ENCODE peak calls at places on chromosomes 2 and 18, in eight cellular contexts. F, J, M, G, U, Q, E and X are unnamed samples.

GRCh38 chr2:204853905-204854304 is 308.6 kb downstream of the PARD3B start:
- DNase-seq in F (no peak), J (no peak), M (no peak), G (no peak), U (no peak), Q (no peak), E (no peak), X (no peak)

GRCh38 chr2:197538412-197538811 is 22.5 kb downstream of the MOB4 start:
- DNase-seq in F (no peak), J (peak), M (no peak), G (no peak), U (no peak), Q (no peak), E (no peak), X (no peak)

GRCh38 chr18:3906072-3906471 is 456.1 kb downstream of the TGIF1 start:
- DNase-seq in F (no peak), J (no peak), M (no peak), G (no peak), U (no peak), Q (no peak), E (no peak), X (no peak)

GRCh38 chr2:196601430-196602306 is 37.8 kb upstream of the CCDC150 start:
- DNase-seq in F (no peak), J (peak), M (no peak), G (peak), U (no peak), Q (peak), E (peak), X (no peak)

GRCh38 chr18:38198956-38199355 is 633.4 kb upstream of the CELF4 start:
- DNase-seq in F (no peak), J (no peak), M (no peak), G (peak), U (no peak), Q (no peak), E (no peak), X (peak)

GRCh38 chr2:207054521-207054920 is 111.2 kb downstream of the KLF7 start:
- DNase-seq in F (no peak), J (peak), M (no peak), G (peak), U (no peak), Q (no peak), E (peak), X (no peak)

GRCh38 chr2:42382144-42382543 is 21.1 kb upstream of the COX7A2L start:
- DNase-seq in F (no peak), J (no peak), M (no peak), G (no peak), U (no peak), Q (no peak), E (no peak), X (no peak)

GRCh38 chr2:162243305-162243693 is at the start of gene FAP:
- DNase-seq in F (no peak), J (peak), M (no peak), G (peak), U (no peak), Q (no peak), E (peak), X (no peak)

GRCh38 chr2:132564065-132564464 is 105.9 kb downstream of the LYPD1 start:
- DNase-seq in F (no peak), J (no peak), M (no peak), G (no peak), U (no peak), Q (no peak), E (no peak), X (no peak)

GRCh38 chr2:46547223-46548102 is 68.1 kb downstream of the TMEM247 start:
- DNase-seq in F (peak), J (no peak), M (no peak), G (no peak), U (no peak), Q (no peak), E (no peak), X (no peak)

GRCh38 chr2:7097353-7097895 is 180.2 kb downstream of the RNF144A start:
- DNase-seq in F (peak), J (peak), M (peak), G (peak), U (peak), Q (peak), E (peak), X (peak)

GRCh38 chr2:128285329-128285931 is 33.2 kb downstream of the HS6ST1 start:
- DNase-seq in F (no peak), J (no peak), M (no peak), G (no peak), U (no peak), Q (no peak), E (no peak), X (no peak)

GRCh38 chr2:190497428-190497827 is 37.1 kb downstream of the NEMP2 start:
- DNase-seq in F (no peak), J (no peak), M (no peak), G (peak), U (no peak), Q (no peak), E (no peak), X (no peak)

GRCh38 chr2:176774768-176775453 is 437.7 kb upstream of the HNRNPA3 start:
- DNase-seq in F (no peak), J (no peak), M (no peak), G (no peak), U (no peak), Q (no peak), E (no peak), X (no peak)

GRCh38 chr18:37484893-37485834 is 80.4 kb downstream of the CELF4 start:
- DNase-seq in F (no peak), J (no peak), M (peak), G (peak), U (no peak), Q (no peak), E (no peak), X (no peak)

GRCh38 chr18:14945286-14945685 is 197.3 kb downstream of the ANKRD30B start:
- DNase-seq in F (peak), J (no peak), M (no peak), G (no peak), U (no peak), Q (no peak), E (no peak), X (no peak)

GRCh38 chr2:240990726-240991377 is 7.6 kb upstream of the SNED1 start:
- DNase-seq in F (no peak), J (no peak), M (no peak), G (no peak), U (no peak), Q (no peak), E (no peak), X (no peak)

GRCh38 chr2:110864176-110864575 is 131.8 kb downstream of the ACOXL start:
- DNase-seq in F (no peak), J (no peak), M (no peak), G (no peak), U (no peak), Q (no peak), E (no peak), X (no peak)

GRCh38 chr18:26227051-26227672 is 917 bp downstream of the TAF4B start:
- DNase-seq in F (no peak), J (peak), M (no peak), G (no peak), U (no peak), Q (no peak), E (peak), X (no peak)

GRCh38 chr2:71891719-71892118 is 255.9 kb downstream of the CYP26B1 start:
- DNase-seq in F (no peak), J (no peak), M (no peak), G (no peak), U (no peak), Q (no peak), E (no peak), X (no peak)

GRCh38 chr18:73365018-73365417 is 497.2 kb upstream of the NETO1 start:
- DNase-seq in F (no peak), J (peak), M (no peak), G (no peak), U (no peak), Q (peak), E (peak), X (no peak)

GRCh38 chr2:239936838-239937581 is 88.1 kb downstream of the NDUFA10 start:
- DNase-seq in F (peak), J (no peak), M (no peak), G (no peak), U (no peak), Q (no peak), E (no peak), X (no peak)

GRCh38 chr2:86566158-86566827 is 3.0 kb upstream of the CHMP3 start:
- DNase-seq in F (no peak), J (no peak), M (no peak), G (no peak), U (no peak), Q (no peak), E (no peak), X (no peak)

GRCh38 chr2:88871336-88871735 is 179.9 kb downstream of the RPIA start:
- DNase-seq in F (no peak), J (no peak), M (no peak), G (no peak), U (no peak), Q (no peak), E (no peak), X (no peak)